ENCODE peak calls at places on chromosomes 1 and 21, in four cellular contexts. One of them, this sample, is unnamed.

GRCh38 chr1:24018611-24019580 is 38.8 kb upstream of the SRSF10 start:
- DNase-seq in hypothalamus: peak
- DNase-seq in EL: peak
- DNase-seq in nucleus accumbens: peak
- DNase-seq in this sample: peak

GRCh38 chr21:34092241-34092921 is 19.0 kb downstream of the MRPS6 start:
- DNase-seq in hypothalamus: no peak
- DNase-seq in EL: no peak
- DNase-seq in nucleus accumbens: no peak
- DNase-seq in this sample: no peak

GRCh38 chr1:42506576-42506975 is 43.5 kb downstream of the CCDC30 start:
- DNase-seq in hypothalamus: no peak
- DNase-seq in EL: no peak
- DNase-seq in nucleus accumbens: no peak
- DNase-seq in this sample: no peak

GRCh38 chr1:27736252-27736651 is 10.5 kb downstream of the FAM76A start:
- DNase-seq in hypothalamus: no peak
- DNase-seq in EL: no peak
- DNase-seq in nucleus accumbens: no peak
- DNase-seq in this sample: no peak

GRCh38 chr1:39866767-39867166 is 16.5 kb downstream of the TRIT1 start:
- DNase-seq in hypothalamus: no peak
- DNase-seq in EL: peak
- DNase-seq in nucleus accumbens: no peak
- DNase-seq in this sample: peak

GRCh38 chr21:32826317-32827167 is 55.0 kb upstream of the PAXBP1 start:
- DNase-seq in hypothalamus: peak
- DNase-seq in EL: peak
- DNase-seq in nucleus accumbens: peak
- DNase-seq in this sample: peak

GRCh38 chr1:153968400-153968799 is 698 bp downstream of the CREB3L4 start:
- DNase-seq in hypothalamus: no peak
- DNase-seq in EL: no peak
- DNase-seq in nucleus accumbens: no peak
- DNase-seq in this sample: no peak

GRCh38 chr1:225811622-225812487 is 1.9 kb downstream of the EPHX1 start:
- DNase-seq in hypothalamus: no peak
- DNase-seq in EL: no peak
- DNase-seq in nucleus accumbens: no peak
- DNase-seq in this sample: peak

GRCh38 chr1:201999625-202000238 is 10.7 kb upstream of the ELF3 start:
- DNase-seq in hypothalamus: no peak
- DNase-seq in EL: peak
- DNase-seq in nucleus accumbens: peak
- DNase-seq in this sample: peak

GRCh38 chr1:90994461-90994860 is 27.4 kb downstream of the ZNF644 start:
- DNase-seq in hypothalamus: no peak
- DNase-seq in EL: no peak
- DNase-seq in nucleus accumbens: no peak
- DNase-seq in this sample: no peak

GRCh38 chr1:149849947-149850360 is 49.4 kb upstream of the BOLA1 start:
- DNase-seq in hypothalamus: no peak
- DNase-seq in EL: peak
- DNase-seq in nucleus accumbens: no peak
- DNase-seq in this sample: no peak

GRCh38 chr1:55938376-55938850 is 641.0 kb downstream of the PLPP3 start:
- DNase-seq in hypothalamus: no peak
- DNase-seq in EL: no peak
- DNase-seq in nucleus accumbens: no peak
- DNase-seq in this sample: peak

GRCh38 chr21:45327458-45328197 is 39.9 kb upstream of the POFUT2 start:
- DNase-seq in hypothalamus: no peak
- DNase-seq in EL: no peak
- DNase-seq in nucleus accumbens: no peak
- DNase-seq in this sample: no peak

GRCh38 chr1:12011998-12012397 is 7.3 kb upstream of the MIIP start:
- DNase-seq in hypothalamus: no peak
- DNase-seq in EL: no peak
- DNase-seq in nucleus accumbens: no peak
- DNase-seq in this sample: no peak

GRCh38 chr1:43366601-43367025 is 1.2 kb downstream of the ELOVL1 start:
- DNase-seq in hypothalamus: no peak
- DNase-seq in EL: no peak
- DNase-seq in nucleus accumbens: no peak
- DNase-seq in this sample: no peak

GRCh38 chr1:110879758-110880606 is 7.0 kb downstream of the CD53 start:
- DNase-seq in hypothalamus: no peak
- DNase-seq in EL: no peak
- DNase-seq in nucleus accumbens: no peak
- DNase-seq in this sample: no peak

GRCh38 chr21:38351176-38351959 is 94.6 kb downstream of the KCNJ15 start:
- DNase-seq in hypothalamus: no peak
- DNase-seq in EL: no peak
- DNase-seq in nucleus accumbens: no peak
- DNase-seq in this sample: no peak

GRCh38 chr1:93814059-93814794 is 64.8 kb downstream of the DNTTIP2 start:
- DNase-seq in hypothalamus: no peak
- DNase-seq in EL: peak
- DNase-seq in nucleus accumbens: peak
- DNase-seq in this sample: peak

GRCh38 chr1:26287033-26287711 is 7.3 kb downstream of the SH3BGRL3 start:
- DNase-seq in hypothalamus: no peak
- DNase-seq in EL: peak
- DNase-seq in nucleus accumbens: no peak
- DNase-seq in this sample: no peak

GRCh38 chr1:210917560-210918214 is 216.3 kb downstream of the KCNH1 start:
- DNase-seq in hypothalamus: no peak
- DNase-seq in EL: no peak
- DNase-seq in nucleus accumbens: no peak
- DNase-seq in this sample: no peak

GRCh38 chr1:166391677-166392076 is 224.9 kb upstream of the FAM78B start:
- DNase-seq in hypothalamus: no peak
- DNase-seq in EL: peak
- DNase-seq in nucleus accumbens: no peak
- DNase-seq in this sample: no peak

GRCh38 chr1:145740269-145740668 is 21.0 kb downstream of the CD160 start:
- DNase-seq in hypothalamus: no peak
- DNase-seq in EL: peak
- DNase-seq in nucleus accumbens: no peak
- DNase-seq in this sample: peak

GRCh38 chr1:197862671-197863070 is 39.8 kb upstream of the C1orf53 start:
- DNase-seq in hypothalamus: no peak
- DNase-seq in EL: peak
- DNase-seq in nucleus accumbens: no peak
- DNase-seq in this sample: no peak

This sample was measured in fibroblast of gingiva.